ENCODE peak calls at places on chromosome 1, in ten cellular contexts. H, D, T, V, U, G, Q, O, M and C are unnamed samples.

GRCh38 chr1:161738627-161739287 is 10.8 kb upstream of the DUSP12 start:
- DNase-seq in H (no peak), D (no peak), T (peak; percentile 79), V (peak; percentile 86), U (peak; percentile 72), G (peak; percentile 89), Q (peak; percentile 49), O (no peak), M (peak; percentile 26), C (no peak)

GRCh38 chr1:161196521-161197451 is 2.1 kb downstream of the ADAMTS4 start:
- DNase-seq in H (no peak), D (no peak), T (peak; percentile 54), V (no peak), U (peak; percentile 83), G (peak; percentile 94), Q (no peak), O (no peak), M (peak; percentile 55), C (no peak)

GRCh38 chr1:184773762-184774320 is 19.2 kb upstream of the EDEM3 start:
- DNase-seq in H (no peak), D (no peak), T (no peak), V (no peak), U (no peak), G (no peak), Q (no peak), O (no peak), M (no peak), C (no peak)

GRCh38 chr1:36109041-36109679 is 15.9 kb downstream of the COL8A2 start:
- DNase-seq in H (no peak), D (no peak), T (no peak), V (peak; percentile 79), U (peak; percentile 59), G (peak; percentile 88), Q (peak; percentile 69), O (no peak), M (no peak), C (no peak)

GRCh38 chr1:6275826-6276764 is 15.2 kb upstream of the GPR153 start:
- DNase-seq in H (no peak), D (no peak), T (peak; percentile 36), V (no peak), U (peak; percentile 88), G (peak; percentile 84), Q (no peak), O (peak; percentile 89), M (peak; percentile 72), C (no peak)

GRCh38 chr1:161069731-161070270 is at the start of gene ARHGAP30:
- DNase-seq in H (no peak), D (no peak), T (peak; percentile 41), V (no peak), U (peak; percentile 87), G (no peak), Q (peak; percentile 83), O (no peak), M (peak; percentile 62), C (no peak)

GRCh38 chr1:245463392-245464165 is 308.8 kb downstream of the KIF26B start:
- DNase-seq in H (no peak), D (no peak), T (no peak), V (no peak), U (no peak), G (no peak), Q (no peak), O (no peak), M (no peak), C (no peak)

GRCh38 chr1:201359873-201360210 is 17.6 kb downstream of the TNNT2 start:
- DNase-seq in H (no peak), D (no peak), T (no peak), V (no peak), U (peak; percentile 43), G (no peak), Q (no peak), O (no peak), M (peak; percentile 9), C (no peak)

GRCh38 chr1:206754011-206754410 is 16.6 kb upstream of the IL19 start:
- DNase-seq in H (no peak), D (no peak), T (no peak), V (no peak), U (no peak), G (peak; percentile 63), Q (no peak), O (no peak), M (no peak), C (no peak)

DNA sequence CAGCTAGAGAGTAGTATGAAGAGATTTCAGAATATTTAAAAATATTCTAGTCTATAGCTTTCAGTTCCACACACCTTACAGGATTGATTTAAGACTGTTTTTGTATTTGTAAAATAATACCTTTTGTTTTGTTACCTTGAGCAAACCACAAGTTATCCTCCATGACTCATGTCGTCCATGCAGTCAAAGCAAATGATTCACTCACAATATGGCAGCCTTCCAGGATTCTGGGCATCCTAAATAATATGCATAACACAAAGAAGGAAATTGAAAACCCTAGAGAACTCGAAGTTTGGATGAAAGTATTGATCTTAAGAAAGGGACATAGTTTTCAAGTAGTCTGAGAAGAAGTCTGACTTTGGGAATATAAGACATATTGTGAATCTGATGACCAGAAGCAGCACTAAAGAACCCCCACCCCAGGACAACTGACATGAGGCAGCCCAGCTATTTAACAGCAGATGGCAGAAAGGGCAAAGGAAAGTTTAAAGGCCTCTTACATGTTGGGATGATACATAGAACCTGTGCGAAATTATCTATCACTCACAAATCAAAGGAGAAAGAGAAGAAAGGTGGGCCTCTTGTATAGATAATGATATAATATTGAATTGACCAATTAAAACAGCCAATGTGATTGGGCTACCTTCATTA is 857.9 kb downstream of the BRINP3 start:
- DNase-seq in H (no peak), D (no peak), T (no peak), V (peak; percentile 98), U (no peak), G (no peak), Q (no peak), O (no peak), M (no peak), C (no peak)
- TF ChIP-seq CTCF in H (no peak), D (no peak), T (no peak), V (peak; percentile 41), U (no peak), G (no peak), Q (no peak), O (no peak), M (no peak), C (no peak)

GRCh38 chr1:151309851-151310323 is 17.3 kb downstream of the PI4KB start:
- DNase-seq in H (no peak), D (no peak), T (peak; percentile 68), V (no peak), U (no peak), G (no peak), Q (no peak), O (no peak), M (peak; percentile 35), C (no peak)

GRCh38 chr1:151312439-151313225 is 14.6 kb downstream of the PI4KB start:
- DNase-seq in H (no peak), D (no peak), T (no peak), V (peak; percentile 66), U (no peak), G (no peak), Q (no peak), O (no peak), M (no peak), C (no peak)

GRCh38 chr1:151311589-151312331 is 15.5 kb downstream of the PI4KB start:
- DNase-seq in H (peak; percentile 80), D (no peak), T (no peak), V (peak; percentile 100), U (peak; percentile 78), G (peak; percentile 97), Q (peak; percentile 53), O (no peak), M (peak; percentile 50), C (no peak)

GRCh38 chr1:151313501-151313900 is 13.7 kb downstream of the PI4KB start:
- DNase-seq in H (no peak), D (no peak), T (no peak), V (peak; percentile 17), U (no peak), G (peak; percentile 20), Q (no peak), O (no peak), M (peak; percentile 48), C (no peak)

GRCh38 chr1:151310986-151311385 is 16.2 kb downstream of the PI4KB start:
- DNase-seq in H (no peak), D (no peak), T (no peak), V (no peak), U (no peak), G (no peak), Q (no peak), O (no peak), M (no peak), C (no peak)
- TF ChIP-seq CTCF in H (no peak), D (no peak), T (no peak), V (no peak), U (no peak), G (no peak), Q (no peak), O (no peak), M (no peak), C (no peak)

GRCh38 chr1:106181866-106182265 is 874.6 kb upstream of the PRMT6 start:
- DNase-seq in H (no peak), D (no peak), T (no peak), V (no peak), U (no peak), G (no peak), Q (no peak), O (no peak), M (no peak), C (no peak)
- TF ChIP-seq CTCF in H (no peak), D (no peak), T (no peak), V (no peak), U (no peak), G (no peak), Q (no peak), O (no peak), M (no peak), C (no peak)

GRCh38 chr1:247288341-247288740 is 32.5 kb downstream of the VN1R5 start:
- DNase-seq in H (no peak), D (no peak), T (no peak), V (no peak), U (no peak), G (no peak), Q (no peak), O (peak; percentile 80), M (no peak), C (peak; percentile 25)

GRCh38 chr1:247286134-247286670 is 30.3 kb downstream of the VN1R5 start:
- DNase-seq in H (no peak), D (no peak), T (no peak), V (no peak), U (no peak), G (no peak), Q (no peak), O (peak; percentile 60), M (no peak), C (no peak)

GRCh38 chr1:247291161-247291560 is 35.3 kb downstream of the VN1R5 start:
- DNase-seq in H (no peak), D (no peak), T (no peak), V (no peak), U (no peak), G (no peak), Q (no peak), O (no peak), M (no peak), C (no peak)

GRCh38 chr1:247290576-247290975 is 34.7 kb downstream of the VN1R5 start:
- DNase-seq in H (no peak), D (no peak), T (no peak), V (no peak), U (no peak), G (no peak), Q (no peak), O (no peak), M (no peak), C (no peak)

DNA sequence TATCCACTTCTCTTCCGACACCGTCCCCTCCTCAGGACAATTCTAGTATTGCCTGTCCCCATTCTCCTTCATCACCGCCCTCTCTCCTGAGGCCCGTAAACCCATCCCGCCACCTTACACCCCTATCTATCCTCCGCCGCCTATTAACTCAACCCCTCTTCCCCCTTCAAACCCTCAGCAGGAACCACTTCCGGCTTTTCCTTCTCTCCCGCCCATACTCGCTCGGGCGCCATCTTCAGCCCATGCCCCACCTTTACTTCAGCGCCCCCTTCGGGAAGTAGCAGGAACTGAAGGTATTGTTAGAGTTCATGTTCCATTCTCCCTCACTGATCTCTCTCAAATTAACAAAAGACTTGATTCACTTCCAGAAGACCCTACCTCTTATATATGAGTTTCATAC is 31.6 kb downstream of the VN1R5 start:
- DNase-seq in H (no peak), D (no peak), T (peak; percentile 76), V (no peak), U (no peak), G (no peak), Q (no peak), O (peak; percentile 66), M (no peak), C (peak; percentile 52)
- TF ChIP-seq CTCF in H (no peak), D (no peak), T (peak; percentile 82), V (no peak), U (no peak), G (no peak), Q (no peak), O (peak; percentile 9), M (no peak), C (peak; percentile 41)